ENCODE peak calls at places on chromosome 3, in four cellular contexts. Z, D, A and L are unnamed samples.

GRCh38 chr3:142652826-142653292 is 56.7 kb downstream of the PLS1 start:
- DNase-seq in A (no peak), D (no peak), Z (no peak), L (no peak)

GRCh38 chr3:31743690-31744089 is 211.0 kb downstream of the STT3B start:
- DNase-seq in Z (no peak), D (no peak), A (peak), L (no peak)

GRCh38 chr3:155078959-155079794 is 942 bp upstream of the MME start:
- DNase-seq in A (peak), D (peak), Z (no peak), L (peak)

GRCh38 chr3:23739536-23739935 is 66.2 kb upstream of the UBE2E1 start:
- DNase-seq in Z (no peak), D (peak), A (peak), L (peak)

GRCh38 chr3:94561094-94561493 is 498.2 kb downstream of the NSUN3 start:
- DNase-seq in A (no peak), Z (no peak), D (no peak), L (no peak)

GRCh38 chr3:81218023-81218422 is 543.4 kb downstream of the GBE1 start:
- DNase-seq in Z (no peak), A (peak), D (no peak), L (peak)

GRCh38 chr3:64038252-64038651 is 15.0 kb upstream of the PSMD6 start:
- DNase-seq in Z (no peak), D (no peak), A (no peak), L (no peak)

GRCh38 chr3:138593488-138594149 is 441 bp downstream of the CEP70 start:
- DNase-seq in D (no peak), Z (no peak), A (peak), L (peak)

GRCh38 chr3:179565496-179565895 is 2.8 kb downstream of the ACTL6A start:
- DNase-seq in Z (no peak), D (no peak), A (no peak), L (no peak)

GRCh38 chr3:144185291-144185690 is 213.7 kb downstream of the DIPK2A start:
- DNase-seq in D (no peak), A (no peak), Z (no peak), L (no peak)

GRCh38 chr3:159914421-159914820 is 74.2 kb upstream of the IL12A start:
- DNase-seq in D (no peak), Z (no peak), A (no peak), L (no peak)

GRCh38 chr3:52090131-52090548 is 33.8 kb upstream of the DUSP7 start:
- DNase-seq in D (peak), Z (no peak), A (peak), L (no peak)

GRCh38 chr3:79604681-79605080 is 163.1 kb downstream of the ROBO1 start:
- DNase-seq in A (peak), Z (no peak), D (no peak), L (peak)

GRCh38 chr3:129756871-129757270 is 136.6 kb downstream of the TMCC1 start:
- DNase-seq in A (peak), Z (no peak), D (peak), L (no peak)

GRCh38 chr3:123758081-123758564 is 126.0 kb downstream of the MYLK start:
- DNase-seq in A (peak), Z (no peak), D (peak), L (no peak)

GRCh38 chr3:97189835-97190234 is 375.4 kb downstream of the EPHA6 start:
- DNase-seq in D (no peak), A (no peak), Z (no peak), L (no peak)

GRCh38 chr3:136008732-136009456 is 43.4 kb downstream of the PPP2R3A start:
- DNase-seq in Z (no peak), A (no peak), D (no peak), L (no peak)

GRCh38 chr3:124592658-124593441 is 137.4 kb upstream of the UMPS start:
- DNase-seq in A (no peak), D (no peak), Z (no peak), L (peak)

GRCh38 chr3:119817071-119817470 is 35.2 kb downstream of the NR1I2 start:
- DNase-seq in D (no peak), A (no peak), Z (no peak), L (no peak)

GRCh38 chr3:116963802-116964201 is 254.2 kb downstream of the TUSC7 start:
- DNase-seq in A (no peak), D (no peak), Z (no peak), L (no peak)

GRCh38 chr3:195096053-195096452 is 174.9 kb downstream of the XXYLT1 start:
- DNase-seq in Z (no peak), D (no peak), A (no peak), L (no peak)

GRCh38 chr3:129829640-129830039 is 63.9 kb downstream of the TMCC1 start:
- DNase-seq in A (peak), Z (no peak), D (peak), L (peak)

GRCh38 chr3:117439812-117440211 is 730.2 kb downstream of the TUSC7 start:
- DNase-seq in Z (no peak), A (peak), D (no peak), L (no peak)

GRCh38 chr3:155356594-155357370 is 63.3 kb upstream of the STRIT1 start:
- DNase-seq in D (no peak), A (no peak), Z (no peak), L (no peak)

GRCh38 chr3:178996399-178996798 is 75.2 kb downstream of the ZMAT3 start:
- DNase-seq in A (no peak), Z (no peak), D (no peak), L (no peak)

GRCh38 chr3:5122741-5123706 is 932 bp downstream of the ARL8B start:
- DNase-seq in A (peak), D (peak), Z (peak), L (peak)

GRCh38 chr3:194330579-194330978 is 20.5 kb downstream of the CPN2 start:
- DNase-seq in D (no peak), A (peak), Z (no peak), L (peak)